ENCODE peak calls at places on chromosome 1, in nine cellular contexts. One of them, this sample, is unnamed. For H3K27me3, the result is how much of the 10 kb centered on the place peaks cover.

GRCh38 chr1:119285482-119285881 is 83.1 kb upstream of the HAO2 start:
- DNase-seq in heart left ventricle: no peak
- DNase-seq in testis: no peak
- DNase-seq in GM12878: no peak
- DNase-seq in uterus: no peak
- DNase-seq in right lobe of liver: no peak
- DNase-seq in body of pancreas: no peak
- DNase-seq in tibial nerve: no peak
- DNase-seq in esophagus muscularis mucosa: no peak
- DNase-seq in this sample: no peak

GRCh38 chr1:218495931-218496330 is 150.8 kb downstream of the TGFB2 start:
- DNase-seq in heart left ventricle: no peak
- DNase-seq in testis: no peak
- DNase-seq in GM12878: no peak
- DNase-seq in uterus: no peak
- DNase-seq in right lobe of liver: no peak
- DNase-seq in body of pancreas: no peak
- DNase-seq in tibial nerve: no peak
- DNase-seq in esophagus muscularis mucosa: no peak
- DNase-seq in this sample: no peak

GRCh38 chr1:240189386-240189989 is 97.8 kb downstream of the FMN2 start:
- DNase-seq in heart left ventricle: no peak
- DNase-seq in testis: peak
- DNase-seq in GM12878: no peak
- DNase-seq in uterus: no peak
- DNase-seq in right lobe of liver: no peak
- DNase-seq in body of pancreas: peak
- DNase-seq in tibial nerve: peak
- DNase-seq in esophagus muscularis mucosa: no peak
- DNase-seq in this sample: no peak

GRCh38 chr1:41294213-41294612 is 52.1 kb upstream of the SCMH1 start:
- DNase-seq in heart left ventricle: no peak
- DNase-seq in testis: no peak
- DNase-seq in GM12878: no peak
- DNase-seq in uterus: no peak
- DNase-seq in right lobe of liver: no peak
- DNase-seq in body of pancreas: no peak
- DNase-seq in tibial nerve: no peak
- DNase-seq in esophagus muscularis mucosa: no peak
- DNase-seq in this sample: no peak

GRCh38 chr1:76951185-76951584 is 83.9 kb downstream of the ST6GALNAC5 start:
- DNase-seq in heart left ventricle: no peak
- DNase-seq in testis: no peak
- DNase-seq in GM12878: no peak
- DNase-seq in uterus: no peak
- DNase-seq in right lobe of liver: no peak
- DNase-seq in body of pancreas: no peak
- DNase-seq in tibial nerve: no peak
- DNase-seq in esophagus muscularis mucosa: no peak
- DNase-seq in this sample: no peak

GRCh38 chr1:181038399-181038873 is 4.7 kb downstream of the MR1 start:
- DNase-seq in heart left ventricle: peak
- DNase-seq in testis: peak
- DNase-seq in GM12878: no peak
- DNase-seq in uterus: peak
- DNase-seq in right lobe of liver: no peak
- DNase-seq in body of pancreas: peak
- DNase-seq in tibial nerve: peak
- DNase-seq in esophagus muscularis mucosa: no peak
- DNase-seq in this sample: no peak

GRCh38 chr1:227884370-227885134 is 63.2 kb downstream of the WNT9A start:
- DNase-seq in heart left ventricle: no peak
- DNase-seq in testis: no peak
- DNase-seq in GM12878: no peak
- DNase-seq in uterus: no peak
- DNase-seq in right lobe of liver: no peak
- DNase-seq in body of pancreas: no peak
- DNase-seq in tibial nerve: no peak
- DNase-seq in esophagus muscularis mucosa: no peak
- DNase-seq in this sample: no peak

GRCh38 chr1:39105061-39105840 is 79.1 kb downstream of the NDUFS5 start:
- DNase-seq in heart left ventricle: peak
- DNase-seq in testis: peak
- DNase-seq in GM12878: no peak
- DNase-seq in uterus: peak
- DNase-seq in right lobe of liver: peak
- DNase-seq in body of pancreas: peak
- DNase-seq in tibial nerve: no peak
- DNase-seq in esophagus muscularis mucosa: no peak
- DNase-seq in this sample: peak

GRCh38 chr1:57378564-57378963 is 45.3 kb downstream of the DAB1 start:
- DNase-seq in heart left ventricle: no peak
- DNase-seq in testis: no peak
- DNase-seq in GM12878: no peak
- DNase-seq in uterus: no peak
- DNase-seq in right lobe of liver: no peak
- DNase-seq in body of pancreas: no peak
- DNase-seq in tibial nerve: no peak
- DNase-seq in esophagus muscularis mucosa: no peak
- DNase-seq in this sample: no peak

GRCh38 chr1:92480813-92481597 is 5.7 kb downstream of the GFI1 start:
- DNase-seq in heart left ventricle: no peak
- DNase-seq in testis: no peak
- DNase-seq in GM12878: no peak
- DNase-seq in uterus: no peak
- DNase-seq in right lobe of liver: no peak
- DNase-seq in body of pancreas: no peak
- DNase-seq in tibial nerve: no peak
- DNase-seq in esophagus muscularis mucosa: no peak
- DNase-seq in this sample: no peak

GRCh38 chr1:92481598-92482403 is 4.9 kb downstream of the GFI1 start:
- DNase-seq in heart left ventricle: no peak
- DNase-seq in testis: no peak
- DNase-seq in GM12878: no peak
- DNase-seq in uterus: no peak
- DNase-seq in right lobe of liver: no peak
- DNase-seq in body of pancreas: no peak
- DNase-seq in tibial nerve: no peak
- DNase-seq in esophagus muscularis mucosa: no peak
- DNase-seq in this sample: no peak

GRCh38 chr1:92479587-92479986 is 7.1 kb downstream of the GFI1 start:
- DNase-seq in heart left ventricle: no peak
- DNase-seq in testis: no peak
- DNase-seq in GM12878: no peak
- DNase-seq in uterus: no peak
- DNase-seq in right lobe of liver: no peak
- DNase-seq in body of pancreas: no peak
- DNase-seq in tibial nerve: no peak
- DNase-seq in esophagus muscularis mucosa: no peak
- DNase-seq in this sample: no peak

GRCh38 chr1:92478393-92478792 is 8.3 kb downstream of the GFI1 start:
- DNase-seq in heart left ventricle: no peak
- DNase-seq in testis: no peak
- DNase-seq in GM12878: no peak
- DNase-seq in uterus: no peak
- DNase-seq in right lobe of liver: no peak
- DNase-seq in body of pancreas: no peak
- DNase-seq in tibial nerve: no peak
- DNase-seq in esophagus muscularis mucosa: no peak
- DNase-seq in this sample: no peak

GRCh38 chr1:92480200-92480812 is 6.4 kb downstream of the GFI1 start:
- DNase-seq in heart left ventricle: no peak
- DNase-seq in testis: peak
- DNase-seq in GM12878: no peak
- DNase-seq in uterus: no peak
- DNase-seq in right lobe of liver: no peak
- DNase-seq in body of pancreas: no peak
- DNase-seq in tibial nerve: no peak
- DNase-seq in esophagus muscularis mucosa: no peak
- DNase-seq in this sample: no peak
- H3K27me3 ChIP-seq in heart left ventricle: half or more
- H3K27me3 ChIP-seq in testis: under half
- H3K27me3 ChIP-seq in GM12878: under half
- H3K27me3 ChIP-seq in uterus: under half
- H3K27me3 ChIP-seq in right lobe of liver: under half
- H3K27me3 ChIP-seq in body of pancreas: under half
- H3K27me3 ChIP-seq in tibial nerve: half or more
- H3K27me3 ChIP-seq in esophagus muscularis mucosa: under half
- H3K27me3 ChIP-seq in this sample: under half

DNA sequence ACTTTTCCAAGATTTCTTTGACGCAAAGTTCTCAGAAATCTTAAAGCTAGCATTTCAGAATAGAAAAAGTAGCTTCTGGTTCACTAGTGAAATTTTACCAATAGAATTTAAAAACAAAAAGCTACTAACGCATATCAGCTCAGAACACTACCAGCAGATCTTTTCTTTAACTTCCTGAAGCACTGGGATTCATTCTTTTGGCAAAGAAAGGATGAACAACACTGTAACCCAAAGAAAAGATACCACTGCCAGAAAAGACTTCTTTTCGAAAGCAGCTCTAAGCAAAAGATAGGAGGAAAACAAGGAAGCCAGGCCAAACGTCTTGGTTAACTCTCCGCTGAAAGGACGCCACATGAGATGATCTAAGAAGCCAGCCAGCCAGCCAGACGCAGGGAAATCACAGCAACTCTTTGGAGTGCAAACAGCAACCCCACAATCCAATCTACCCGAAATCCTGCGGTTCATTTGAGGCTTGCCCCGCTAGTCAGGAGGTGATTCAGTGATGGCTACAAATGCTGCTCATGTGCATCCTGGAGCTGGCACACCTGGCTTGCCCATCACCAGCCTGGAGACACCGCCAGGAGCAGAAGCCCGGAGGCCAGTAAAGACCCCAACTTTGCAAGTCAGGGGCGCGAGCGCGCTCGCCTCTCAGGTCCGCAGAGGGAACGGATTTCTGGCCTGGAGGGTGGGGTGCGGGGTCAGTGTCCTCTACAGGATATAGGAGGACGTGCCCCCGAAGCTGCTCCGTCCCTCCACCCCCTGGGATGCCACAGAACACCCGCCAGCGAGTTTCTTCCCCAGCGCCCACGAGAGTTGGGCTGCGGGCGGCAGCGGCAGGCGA is 812 bp downstream of the NBPF1 start:
- DNase-seq in heart left ventricle: peak
- DNase-seq in testis: peak
- DNase-seq in GM12878: no peak
- DNase-seq in uterus: peak
- DNase-seq in right lobe of liver: peak
- DNase-seq in body of pancreas: peak
- DNase-seq in tibial nerve: peak
- DNase-seq in esophagus muscularis mucosa: peak
- DNase-seq in this sample: peak
- TF ChIP-seq POLR2A in heart left ventricle: peak
- TF ChIP-seq POLR2A in testis: no peak
- TF ChIP-seq POLR2A in GM12878: no peak
- TF ChIP-seq POLR2A in uterus: peak
- TF ChIP-seq POLR2A in right lobe of liver: no peak
- TF ChIP-seq POLR2A in body of pancreas: no peak
- TF ChIP-seq POLR2A in tibial nerve: no peak
- TF ChIP-seq POLR2A in esophagus muscularis mucosa: no peak
- TF ChIP-seq POLR2A in this sample: no peak

GRCh38 chr1:158689110-158689509 is 2.6 kb upstream of the SPTA1 start:
- DNase-seq in heart left ventricle: no peak
- DNase-seq in testis: no peak
- DNase-seq in GM12878: no peak
- DNase-seq in uterus: no peak
- DNase-seq in right lobe of liver: no peak
- DNase-seq in body of pancreas: no peak
- DNase-seq in tibial nerve: no peak
- DNase-seq in esophagus muscularis mucosa: no peak
- DNase-seq in this sample: no peak

GRCh38 chr1:158685068-158685467 is 1.4 kb downstream of the SPTA1 start:
- DNase-seq in heart left ventricle: no peak
- DNase-seq in testis: no peak
- DNase-seq in GM12878: no peak
- DNase-seq in uterus: no peak
- DNase-seq in right lobe of liver: no peak
- DNase-seq in body of pancreas: no peak
- DNase-seq in tibial nerve: no peak
- DNase-seq in esophagus muscularis mucosa: no peak
- DNase-seq in this sample: no peak

GRCh38 chr1:158689841-158690240 is 3.3 kb upstream of the SPTA1 start:
- DNase-seq in heart left ventricle: no peak
- DNase-seq in testis: no peak
- DNase-seq in GM12878: no peak
- DNase-seq in uterus: no peak
- DNase-seq in right lobe of liver: no peak
- DNase-seq in body of pancreas: no peak
- DNase-seq in tibial nerve: no peak
- DNase-seq in esophagus muscularis mucosa: no peak
- DNase-seq in this sample: no peak

GRCh38 chr1:158686430-158687009 is at the start of gene SPTA1:
- DNase-seq in heart left ventricle: no peak
- DNase-seq in testis: no peak
- DNase-seq in GM12878: no peak
- DNase-seq in uterus: no peak
- DNase-seq in right lobe of liver: no peak
- DNase-seq in body of pancreas: no peak
- DNase-seq in tibial nerve: no peak
- DNase-seq in esophagus muscularis mucosa: no peak
- DNase-seq in this sample: no peak

GRCh38 chr1:158687037-158687436 is 522 bp upstream of the SPTA1 start:
- DNase-seq in heart left ventricle: no peak
- DNase-seq in testis: no peak
- DNase-seq in GM12878: no peak
- DNase-seq in uterus: no peak
- DNase-seq in right lobe of liver: no peak
- DNase-seq in body of pancreas: no peak
- DNase-seq in tibial nerve: no peak
- DNase-seq in esophagus muscularis mucosa: no peak
- DNase-seq in this sample: no peak
- H3K27me3 ChIP-seq in heart left ventricle: under half
- H3K27me3 ChIP-seq in testis: under half
- H3K27me3 ChIP-seq in GM12878: under half
- H3K27me3 ChIP-seq in uterus: under half
- H3K27me3 ChIP-seq in right lobe of liver: under half
- H3K27me3 ChIP-seq in body of pancreas: under half
- H3K27me3 ChIP-seq in tibial nerve: under half
- H3K27me3 ChIP-seq in esophagus muscularis mucosa: under half
- H3K27me3 ChIP-seq in this sample: under half

GRCh38 chr1:30750751-30751291 is 6.8 kb downstream of the LAPTM5 start:
- DNase-seq in heart left ventricle: no peak
- DNase-seq in testis: no peak
- DNase-seq in GM12878: no peak
- DNase-seq in uterus: no peak
- DNase-seq in right lobe of liver: no peak
- DNase-seq in body of pancreas: no peak
- DNase-seq in tibial nerve: no peak
- DNase-seq in esophagus muscularis mucosa: no peak
- DNase-seq in this sample: no peak
- TF ChIP-seq POLR2A in heart left ventricle: no peak
- TF ChIP-seq POLR2A in testis: no peak
- TF ChIP-seq POLR2A in GM12878: peak
- TF ChIP-seq POLR2A in uterus: no peak
- TF ChIP-seq POLR2A in right lobe of liver: no peak
- TF ChIP-seq POLR2A in body of pancreas: no peak
- TF ChIP-seq POLR2A in tibial nerve: no peak
- TF ChIP-seq POLR2A in esophagus muscularis mucosa: no peak
- TF ChIP-seq POLR2A in this sample: no peak